ENCODE peak calls at places on chromosome 16, in six cellular contexts. L is GM23338, Z is OCI-LY7, S is fibroblast of lung, Y is neural progenitor cell, D is GM23248. E is an unnamed sample.

GRCh38 chr16:30183961-30184429 is 593 bp downstream of the CORO1A start:
- DNase-seq in L (peak; percentile 16), Z (peak; percentile 88), S (no peak), Y (no peak), D (no peak), E (peak; percentile 77)

GRCh38 chr16:84532299-84532724 is 27.9 kb upstream of the MEAK7 start:
- DNase-seq in L (peak; percentile 90), Z (no peak), S (peak; percentile 95), Y (peak; percentile 90), D (peak; percentile 93), E (no peak)

GRCh38 chr16:81590714-81591537 is 146.3 kb downstream of the CMIP start:
- DNase-seq in L (no peak), Z (peak; percentile 10), S (no peak), Y (no peak), D (no peak), E (no peak)

GRCh38 chr16:56589141-56590039 is at the start of gene MT3:
- DNase-seq in L (peak; percentile 87), Z (no peak), S (no peak), Y (peak; percentile 85), D (peak; percentile 53), E (no peak)

GRCh38 chr16:8859913-8860881 is 8.6 kb downstream of the CARHSP1 start:
- DNase-seq in L (no peak), Z (no peak), S (peak; percentile 78), Y (no peak), D (peak; percentile 47), E (no peak)

GRCh38 chr16:85350973-85351372 is 238.7 kb upstream of the CIBAR2 start:
- DNase-seq in L (no peak), Z (no peak), S (peak; percentile 96), Y (no peak), D (peak; percentile 93), E (no peak)

GRCh38 chr16:81447383-81448101 is 2.9 kb downstream of the CMIP start:
- DNase-seq in L (peak; percentile 39), Z (no peak), S (no peak), Y (peak; percentile 34), D (no peak), E (no peak)

GRCh38 chr16:11175106-11175795 is 80.8 kb downstream of the SOCS1 start:
- DNase-seq in L (no peak), Z (no peak), S (no peak), Y (no peak), D (no peak), E (no peak)

GRCh38 chr16:63458842-63459241 is 1422.6 kb upstream of the CDH8 start:
- DNase-seq in L (no peak), Z (no peak), S (no peak), Y (no peak), D (no peak), E (no peak)

DNA sequence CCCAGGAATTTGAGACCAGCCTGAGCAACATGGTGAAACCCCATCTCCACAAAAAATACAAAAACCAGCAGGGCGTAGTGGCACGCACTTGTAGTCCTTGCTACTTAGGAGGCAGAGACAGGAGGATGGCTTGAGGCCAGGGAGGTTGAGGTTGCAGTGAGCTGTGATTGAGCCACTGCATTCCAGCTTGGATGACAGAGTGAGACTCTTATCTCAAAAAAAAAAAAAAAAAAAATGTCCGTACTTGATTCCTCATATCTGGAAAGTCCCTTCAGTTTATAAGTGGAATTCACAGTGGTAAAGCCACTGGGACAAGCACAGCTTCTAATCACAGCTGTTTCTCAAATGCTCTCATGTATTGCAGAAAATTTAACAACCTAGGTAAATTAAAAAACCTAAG is 78.6 kb upstream of the CREBBP start:
- DNase-seq in L (no peak), Z (no peak), S (peak; percentile 51), Y (no peak), D (no peak), E (no peak)
- H4K20me1 ChIP-seq in L (no peaks in the 10 kb centered on the region), Z (no peaks in the 10 kb centered on the region), S (no peaks in the 10 kb centered on the region), Y (no peaks in the 10 kb centered on the region), D (no peaks in the 10 kb centered on the region), E (no peaks in the 10 kb centered on the region)

GRCh38 chr16:66516172-66516807 is 33.6 kb downstream of the TK2 start:
- DNase-seq in L (no peak), Z (peak; percentile 33), S (no peak), Y (no peak), D (peak; percentile 65), E (no peak)
- H3K27ac ChIP-seq in L (no peak overlapping the region), Z (peak overlapping the region; percentile 68), S (peak overlapping the region; percentile 77), Y (no peak overlapping the region), D (peak overlapping the region; percentile 43), E (peak overlapping the region; percentile 81)

GRCh38 chr16:49484936-49485335 is 111.3 kb downstream of the C16orf78 start:
- DNase-seq in L (no peak), Z (no peak), S (no peak), Y (no peak), D (no peak), E (no peak)

GRCh38 chr16:49483251-49483650 is 109.6 kb downstream of the C16orf78 start:
- DNase-seq in L (no peak), Z (no peak), S (no peak), Y (no peak), D (no peak), E (no peak)

GRCh38 chr16:49482690-49483089 is 109.1 kb downstream of the C16orf78 start:
- DNase-seq in L (no peak), Z (no peak), S (no peak), Y (no peak), D (no peak), E (no peak)

GRCh38 chr16:49484454-49484853 is 110.8 kb downstream of the C16orf78 start:
- DNase-seq in L (peak; percentile 87), Z (peak; percentile 81), S (no peak), Y (peak; percentile 86), D (peak; percentile 36), E (no peak)

DNA sequence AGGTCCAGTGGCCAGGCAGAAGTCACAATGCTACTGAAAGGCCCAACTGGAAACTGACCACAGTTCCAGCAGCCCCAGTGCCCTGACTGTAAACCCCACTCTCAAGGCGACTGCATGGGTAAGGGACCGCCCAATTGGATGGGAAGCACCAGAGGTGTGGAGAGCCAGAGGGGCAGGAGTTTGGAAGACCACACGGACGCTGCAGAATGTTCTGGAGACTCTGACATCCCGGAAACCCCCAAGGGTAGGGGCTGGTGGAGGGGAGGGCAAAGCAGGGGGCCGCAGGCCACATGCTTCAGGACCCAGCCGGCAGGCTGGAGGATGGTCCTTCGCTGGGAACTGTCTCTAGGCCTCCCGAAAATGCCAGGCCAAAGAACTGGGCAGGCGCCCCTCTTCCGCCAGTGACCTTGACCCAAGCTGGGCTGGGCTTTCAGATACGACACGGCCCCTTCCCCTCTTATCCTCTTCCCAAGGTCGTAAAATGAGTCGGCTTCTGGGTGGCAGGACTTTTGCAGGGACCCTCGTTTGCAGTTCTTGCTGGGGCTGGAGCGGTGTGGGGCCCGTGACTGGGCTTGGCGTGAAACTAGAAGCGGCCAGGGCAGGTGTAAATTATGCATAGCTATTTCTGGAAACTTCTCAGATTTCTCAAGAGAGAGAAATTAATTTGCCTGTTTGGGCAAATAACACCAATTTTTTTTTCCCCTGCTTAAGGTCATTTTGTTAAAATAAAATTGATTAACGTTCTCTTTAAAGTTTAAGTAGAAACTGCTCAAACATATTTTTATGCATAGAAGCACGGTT is 110.2 kb downstream of the C16orf78 start:
- DNase-seq in L (peak; percentile 19), Z (peak; percentile 53), S (no peak), Y (no peak), D (no peak), E (no peak)
- H3K4me3 ChIP-seq in L (peak overlapping the region; percentile 47), Z (peak overlapping the region; percentile 50), S (no peak overlapping the region), Y (peak overlapping the region; percentile 38), D (no peak overlapping the region), E (no peak overlapping the region)

DNA sequence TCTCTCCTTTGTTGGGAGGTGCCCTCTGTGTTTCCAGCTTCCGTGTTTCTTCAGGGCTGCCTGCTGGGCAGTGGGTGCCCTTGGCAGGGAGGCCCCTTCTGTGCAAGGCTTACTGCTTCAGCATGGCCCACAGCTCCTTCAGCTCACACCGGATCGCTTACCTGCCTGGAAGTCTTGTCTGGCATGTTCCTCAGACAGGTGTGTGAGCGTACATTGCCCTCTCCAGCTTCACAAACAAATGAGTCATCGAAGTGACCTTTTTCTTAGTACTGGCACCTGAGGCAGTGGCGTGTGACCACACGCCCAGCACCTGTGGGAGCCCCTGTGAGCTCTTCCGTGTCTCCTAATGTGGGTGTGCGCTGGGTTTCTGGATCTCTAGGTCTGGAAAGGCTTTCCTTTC is 3.5 kb downstream of the RAB40C start:
- DNase-seq in L (no peak), Z (no peak), S (no peak), Y (no peak), D (no peak), E (no peak)
- H4K20me1 ChIP-seq in L (peaks cover 19% of the 10 kb centered on the region), Z (no peaks in the 10 kb centered on the region), S (no peaks in the 10 kb centered on the region), Y (peaks cover 60% of the 10 kb centered on the region), D (no peaks in the 10 kb centered on the region), E (peaks cover 55% of the 10 kb centered on the region)

GRCh38 chr16:89912143-89912542 is 6.5 kb upstream of the MC1R start:
- DNase-seq in L (no peak), Z (no peak), S (no peak), Y (no peak), D (no peak), E (no peak)

GRCh38 chr16:89911375-89911774 is 7.3 kb upstream of the MC1R start:
- DNase-seq in L (no peak), Z (no peak), S (no peak), Y (no peak), D (no peak), E (no peak)

GRCh38 chr16:89908236-89908635 is 10.4 kb upstream of the MC1R start:
- DNase-seq in L (no peak), Z (no peak), S (no peak), Y (no peak), D (no peak), E (no peak)

GRCh38 chr16:89910717-89911354 is 7.8 kb upstream of the MC1R start:
- DNase-seq in L (no peak), Z (no peak), S (no peak), Y (no peak), D (no peak), E (no peak)

GRCh38 chr16:89909777-89910716 is 8.6 kb upstream of the MC1R start:
- DNase-seq in L (peak; percentile 91), Z (peak; percentile 74), S (peak; percentile 76), Y (peak; percentile 86), D (peak; percentile 93), E (peak; percentile 58)
- H3K27ac ChIP-seq in L (peak overlapping the region; percentile 88), Z (no peak overlapping the region), S (no peak overlapping the region), Y (peak overlapping the region; percentile 71), D (peak overlapping the region; percentile 24), E (no peak overlapping the region)

GRCh38 chr16:72101195-72101594 is 7.5 kb downstream of the DHX38 start:
- DNase-seq in L (no peak), Z (no peak), S (no peak), Y (no peak), D (no peak), E (no peak)
- H3K4me3 ChIP-seq in L (no peak overlapping the region), Z (no peak overlapping the region), S (no peak overlapping the region), Y (no peak overlapping the region), D (no peak overlapping the region), E (no peak overlapping the region)

DNA sequence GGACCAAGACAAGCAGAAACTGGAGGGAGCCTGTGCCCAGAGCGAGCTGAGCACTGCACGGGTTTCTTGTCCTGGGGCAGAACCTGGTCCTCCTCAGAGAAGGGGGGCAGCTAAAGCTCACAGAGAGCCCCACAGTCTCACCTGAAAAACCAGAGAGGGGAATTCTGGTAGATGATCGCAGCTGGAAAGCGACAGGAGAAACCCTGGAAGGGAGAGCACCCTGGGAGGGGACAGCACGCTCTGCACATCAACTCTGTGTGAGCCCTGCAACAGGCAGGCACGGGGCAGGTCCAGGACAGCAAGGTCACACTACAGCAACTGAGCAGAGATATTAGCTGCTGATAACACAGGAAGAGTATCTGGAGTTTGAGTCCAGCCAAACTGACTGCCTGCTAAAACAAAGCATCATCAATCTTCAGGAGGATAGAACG is 18.2 kb downstream of the ZCCHC14 start:
- DNase-seq in L (no peak), Z (no peak), S (no peak), Y (no peak), D (no peak), E (no peak)
- H4K20me1 ChIP-seq in L (peaks cover 35% of the 10 kb centered on the region), Z (peaks cover 3% of the 10 kb centered on the region), S (no peaks in the 10 kb centered on the region), Y (peaks cover 77% of the 10 kb centered on the region), D (no peaks in the 10 kb centered on the region), E (no peaks in the 10 kb centered on the region)